ENCODE peak calls at places on chromosomes 1 and 21, in seven cellular contexts. One of them, this sample, is unnamed.

GRCh38 chr1:24908591-24909259 is 21.4 kb downstream of the RUNX3 start:
- DNase-seq in endothelial cell: no peak
- DNase-seq in HFFc6: no peak
- DNase-seq in AG04450: no peak
- DNase-seq in heart left ventricle: no peak
- DNase-seq in astrocyte of the cerebellum: no peak
- DNase-seq in fibroblast of lung: no peak
- DNase-seq in this sample: no peak

GRCh38 chr1:30319765-30320580 is 403.4 kb downstream of the MATN1 start:
- DNase-seq in heart left ventricle: no peak
- DNase-seq in astrocyte of the cerebellum: no peak
- DNase-seq in AG04450: no peak
- DNase-seq in HFFc6: no peak
- DNase-seq in endothelial cell: no peak
- DNase-seq in fibroblast of lung: no peak
- DNase-seq in this sample: no peak

GRCh38 chr21:41441546-41441945 is 15.5 kb downstream of the MX1 start:
- DNase-seq in astrocyte of the cerebellum: no peak
- DNase-seq in AG04450: no peak
- DNase-seq in fibroblast of lung: no peak
- DNase-seq in HFFc6: no peak
- DNase-seq in endothelial cell: no peak
- DNase-seq in heart left ventricle: no peak
- DNase-seq in this sample: no peak

GRCh38 chr1:227959325-227959860 is 11.7 kb upstream of the WNT9A start:
- DNase-seq in HFFc6: no peak
- DNase-seq in endothelial cell: no peak
- DNase-seq in fibroblast of lung: no peak
- DNase-seq in AG04450: no peak
- DNase-seq in heart left ventricle: no peak
- DNase-seq in astrocyte of the cerebellum: no peak
- DNase-seq in this sample: no peak

GRCh38 chr1:243346481-243346880 is 90.6 kb downstream of the SDCCAG8 start:
- DNase-seq in astrocyte of the cerebellum: no peak
- DNase-seq in heart left ventricle: no peak
- DNase-seq in HFFc6: no peak
- DNase-seq in fibroblast of lung: no peak
- DNase-seq in endothelial cell: no peak
- DNase-seq in AG04450: no peak
- DNase-seq in this sample: no peak

GRCh38 chr1:226060976-226061792 is 1.3 kb upstream of the H3-3A start:
- DNase-seq in endothelial cell: no peak
- DNase-seq in heart left ventricle: no peak
- DNase-seq in HFFc6: no peak
- DNase-seq in AG04450: no peak
- DNase-seq in astrocyte of the cerebellum: no peak
- DNase-seq in fibroblast of lung: peak
- DNase-seq in this sample: no peak

GRCh38 chr1:245091818-245092637 is 62.8 kb upstream of the KIF26B start:
- DNase-seq in AG04450: peak
- DNase-seq in astrocyte of the cerebellum: peak
- DNase-seq in fibroblast of lung: peak
- DNase-seq in endothelial cell: peak
- DNase-seq in heart left ventricle: peak
- DNase-seq in HFFc6: peak
- DNase-seq in this sample: no peak

GRCh38 chr1:210676539-210676938 is 347.8 kb downstream of the HHAT start:
- DNase-seq in heart left ventricle: no peak
- DNase-seq in endothelial cell: no peak
- DNase-seq in HFFc6: no peak
- DNase-seq in AG04450: no peak
- DNase-seq in astrocyte of the cerebellum: no peak
- DNase-seq in fibroblast of lung: no peak
- DNase-seq in this sample: no peak

GRCh38 chr1:15994590-15995351 is 9.3 kb upstream of the SRARP start:
- DNase-seq in heart left ventricle: peak
- DNase-seq in fibroblast of lung: peak
- DNase-seq in AG04450: no peak
- DNase-seq in HFFc6: peak
- DNase-seq in endothelial cell: peak
- DNase-seq in astrocyte of the cerebellum: no peak
- DNase-seq in this sample: peak

GRCh38 chr1:155062702-155063411 is 683 bp upstream of the EFNA4 start:
- DNase-seq in AG04450: no peak
- DNase-seq in fibroblast of lung: peak
- DNase-seq in heart left ventricle: peak
- DNase-seq in endothelial cell: peak
- DNase-seq in astrocyte of the cerebellum: no peak
- DNase-seq in HFFc6: no peak
- DNase-seq in this sample: peak

GRCh38 chr1:207815913-207816312 is 64.1 kb downstream of the CD46 start:
- DNase-seq in endothelial cell: no peak
- DNase-seq in heart left ventricle: no peak
- DNase-seq in HFFc6: peak
- DNase-seq in fibroblast of lung: peak
- DNase-seq in astrocyte of the cerebellum: no peak
- DNase-seq in AG04450: no peak
- DNase-seq in this sample: no peak

GRCh38 chr21:31337991-31338891 is 5.8 kb downstream of the TIAM1 start:
- DNase-seq in astrocyte of the cerebellum: peak
- DNase-seq in endothelial cell: no peak
- DNase-seq in fibroblast of lung: no peak
- DNase-seq in AG04450: no peak
- DNase-seq in heart left ventricle: no peak
- DNase-seq in HFFc6: no peak
- DNase-seq in this sample: no peak

GRCh38 chr1:43104027-43104763 is 67.9 kb downstream of the EBNA1BP2 start:
- DNase-seq in HFFc6: no peak
- DNase-seq in fibroblast of lung: no peak
- DNase-seq in heart left ventricle: no peak
- DNase-seq in endothelial cell: no peak
- DNase-seq in astrocyte of the cerebellum: no peak
- DNase-seq in AG04450: no peak
- DNase-seq in this sample: no peak

DNA sequence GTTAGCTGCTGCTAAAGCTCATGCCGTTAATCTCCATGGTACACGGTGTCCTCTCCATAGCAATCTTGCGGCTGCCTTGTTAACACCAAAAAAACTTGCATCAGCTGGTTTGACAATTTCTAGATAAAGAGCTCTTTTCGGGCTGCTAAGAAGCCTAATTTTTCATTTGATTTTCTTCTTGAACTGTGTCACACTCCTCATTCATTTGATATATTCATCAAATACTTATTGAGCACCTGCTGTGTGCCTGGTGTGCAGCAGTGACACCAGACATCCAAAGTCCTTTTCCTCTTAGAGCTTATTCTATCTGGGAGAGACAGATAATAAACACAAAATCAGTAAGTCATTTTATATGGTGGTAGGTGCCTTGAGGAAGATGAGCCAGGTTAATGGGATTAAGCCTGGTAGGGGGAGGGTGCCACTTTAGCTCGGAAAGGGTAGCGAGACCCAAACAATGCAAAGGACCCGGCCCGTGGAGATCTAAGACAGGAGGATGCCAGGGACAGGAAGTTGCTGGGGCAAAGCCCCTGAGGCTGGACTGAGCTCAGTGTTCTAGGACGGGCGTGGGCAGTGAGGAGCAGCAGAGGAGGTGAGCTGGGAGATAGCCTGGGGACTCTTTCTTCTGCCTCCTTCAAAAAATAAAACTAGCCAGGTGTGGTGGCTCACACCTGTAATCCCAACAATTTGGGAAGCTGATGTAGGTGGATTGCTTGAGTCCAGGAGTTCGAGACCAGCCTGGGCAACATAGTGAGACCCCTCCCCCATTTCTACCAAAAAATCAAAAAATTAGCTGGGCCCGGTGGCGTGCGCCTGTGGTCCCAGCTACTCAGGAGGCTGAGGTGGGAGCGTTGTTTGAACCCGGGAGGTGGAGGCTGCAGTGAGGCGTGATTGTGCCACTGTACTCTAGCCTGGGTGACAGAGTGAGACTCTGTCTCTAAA is 50.7 kb upstream of the LGALS8 start:
- DNase-seq in endothelial cell: no peak
- DNase-seq in heart left ventricle: no peak
- DNase-seq in HFFc6: no peak
- DNase-seq in AG04450: no peak
- DNase-seq in fibroblast of lung: no peak
- DNase-seq in astrocyte of the cerebellum: no peak
- DNase-seq in this sample: no peak
- TF ChIP-seq CTCF in endothelial cell: no peak
- TF ChIP-seq CTCF in heart left ventricle: no peak
- TF ChIP-seq CTCF in HFFc6: no peak
- TF ChIP-seq CTCF in AG04450: no peak
- TF ChIP-seq CTCF in fibroblast of lung: no peak
- TF ChIP-seq CTCF in astrocyte of the cerebellum: no peak
- TF ChIP-seq CTCF in this sample: no peak

GRCh38 chr1:177566495-177566894 is 395.7 kb downstream of the BRINP2 start:
- DNase-seq in AG04450: no peak
- DNase-seq in endothelial cell: no peak
- DNase-seq in heart left ventricle: no peak
- DNase-seq in astrocyte of the cerebellum: no peak
- DNase-seq in fibroblast of lung: no peak
- DNase-seq in HFFc6: no peak
- DNase-seq in this sample: no peak

GRCh38 chr1:177569476-177569875 is 398.7 kb downstream of the BRINP2 start:
- DNase-seq in fibroblast of lung: no peak
- DNase-seq in HFFc6: no peak
- DNase-seq in endothelial cell: no peak
- DNase-seq in AG04450: no peak
- DNase-seq in heart left ventricle: no peak
- DNase-seq in astrocyte of the cerebellum: peak
- DNase-seq in this sample: no peak

GRCh38 chr1:177571076-177571475 is 398.8 kb downstream of the SEC16B start:
- DNase-seq in endothelial cell: no peak
- DNase-seq in astrocyte of the cerebellum: no peak
- DNase-seq in heart left ventricle: no peak
- DNase-seq in HFFc6: no peak
- DNase-seq in fibroblast of lung: no peak
- DNase-seq in AG04450: no peak
- DNase-seq in this sample: no peak

GRCh38 chr1:177568702-177569101 is 397.9 kb downstream of the BRINP2 start:
- DNase-seq in AG04450: no peak
- DNase-seq in heart left ventricle: no peak
- DNase-seq in endothelial cell: no peak
- DNase-seq in astrocyte of the cerebellum: no peak
- DNase-seq in HFFc6: no peak
- DNase-seq in fibroblast of lung: no peak
- DNase-seq in this sample: no peak

GRCh38 chr1:177567393-177567792 is 396.6 kb downstream of the BRINP2 start:
- DNase-seq in heart left ventricle: no peak
- DNase-seq in endothelial cell: peak
- DNase-seq in AG04450: peak
- DNase-seq in HFFc6: no peak
- DNase-seq in fibroblast of lung: peak
- DNase-seq in astrocyte of the cerebellum: no peak
- DNase-seq in this sample: no peak
- TF ChIP-seq CTCF in heart left ventricle: peak
- TF ChIP-seq CTCF in endothelial cell: peak
- TF ChIP-seq CTCF in AG04450: peak
- TF ChIP-seq CTCF in HFFc6: peak
- TF ChIP-seq CTCF in fibroblast of lung: peak
- TF ChIP-seq CTCF in astrocyte of the cerebellum: peak
- TF ChIP-seq CTCF in this sample: peak

GRCh38 chr1:23177438-23178380 is 9.1 kb upstream of the LUZP1 start:
- DNase-seq in fibroblast of lung: peak
- DNase-seq in AG04450: no peak
- DNase-seq in HFFc6: peak
- DNase-seq in heart left ventricle: peak
- DNase-seq in astrocyte of the cerebellum: peak
- DNase-seq in endothelial cell: peak
- DNase-seq in this sample: peak
- TF ChIP-seq CTCF in fibroblast of lung: no peak
- TF ChIP-seq CTCF in AG04450: no peak
- TF ChIP-seq CTCF in HFFc6: peak
- TF ChIP-seq CTCF in heart left ventricle: peak
- TF ChIP-seq CTCF in astrocyte of the cerebellum: no peak
- TF ChIP-seq CTCF in endothelial cell: peak
- TF ChIP-seq CTCF in this sample: peak

DNA sequence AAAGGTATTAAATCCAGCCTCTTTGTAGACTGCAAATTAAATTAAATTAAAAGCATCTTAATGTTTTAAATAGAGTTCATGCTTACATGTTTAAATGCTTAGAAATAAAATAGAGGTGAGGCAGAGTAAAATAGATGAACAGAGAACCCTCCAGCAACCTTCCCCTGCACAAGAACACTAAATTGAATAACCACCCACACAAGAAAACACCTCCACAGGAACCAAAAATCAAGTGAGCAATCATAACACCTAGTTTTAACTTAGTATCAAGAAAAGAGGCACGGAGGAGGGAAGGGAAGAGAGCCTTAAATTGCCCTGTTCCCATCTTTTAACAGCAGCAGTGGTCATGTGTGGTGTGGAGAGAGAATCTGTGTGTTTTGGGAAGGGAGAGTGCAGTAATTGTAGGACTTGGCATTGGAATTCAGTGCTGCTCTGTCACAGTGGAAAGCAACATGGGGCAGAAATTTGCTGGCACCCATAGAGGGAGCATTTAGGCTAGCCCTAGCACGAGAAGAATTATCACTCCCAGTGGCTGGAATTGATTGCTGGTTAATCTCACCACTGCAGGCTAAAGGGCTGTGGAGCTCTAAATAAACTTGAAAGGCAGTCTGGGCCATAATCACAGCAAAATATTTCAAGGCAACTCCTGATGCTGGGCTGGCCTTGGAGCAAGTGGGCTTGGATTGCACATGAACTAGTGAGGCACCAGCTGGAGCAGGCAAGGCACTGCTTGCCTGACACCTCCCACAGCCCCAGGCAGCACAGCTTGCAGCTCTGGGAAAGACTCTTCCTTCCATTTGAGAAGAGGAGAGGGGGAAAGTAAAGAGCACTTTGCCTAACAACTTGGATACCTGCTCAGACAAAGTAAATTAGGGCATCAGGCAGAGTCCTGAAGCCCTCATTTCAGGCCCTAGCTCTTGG is 1478.8 kb downstream of the NCAM2 start:
- DNase-seq in endothelial cell: no peak
- DNase-seq in heart left ventricle: no peak
- DNase-seq in astrocyte of the cerebellum: no peak
- DNase-seq in HFFc6: no peak
- DNase-seq in fibroblast of lung: no peak
- DNase-seq in AG04450: no peak
- DNase-seq in this sample: no peak
- TF ChIP-seq CTCF in endothelial cell: no peak
- TF ChIP-seq CTCF in heart left ventricle: no peak
- TF ChIP-seq CTCF in astrocyte of the cerebellum: no peak
- TF ChIP-seq CTCF in HFFc6: no peak
- TF ChIP-seq CTCF in fibroblast of lung: no peak
- TF ChIP-seq CTCF in AG04450: no peak
- TF ChIP-seq CTCF in this sample: no peak

DNA sequence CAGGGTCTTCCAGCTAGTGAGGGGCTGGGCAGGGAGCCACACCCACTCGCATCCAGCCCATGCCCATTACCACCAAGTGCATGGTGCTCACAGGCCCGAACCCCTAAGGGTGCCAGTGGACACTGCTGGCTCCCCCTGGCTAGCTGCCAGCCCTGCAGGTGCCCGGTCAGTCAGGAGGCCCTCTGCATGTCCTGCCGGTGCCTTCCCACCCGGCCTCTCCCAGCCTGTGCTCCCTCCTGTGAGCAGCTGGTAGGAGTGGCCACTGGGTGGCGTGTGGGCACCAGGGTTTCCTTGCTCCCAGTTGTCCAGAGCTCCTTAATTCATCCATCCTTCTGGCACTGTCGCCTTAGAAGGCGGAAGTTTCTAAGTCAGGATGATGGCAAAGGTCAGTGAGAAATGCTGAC is 33.4 kb downstream of the QSOX1 start:
- DNase-seq in endothelial cell: peak
- DNase-seq in heart left ventricle: peak
- DNase-seq in HFFc6: peak
- DNase-seq in AG04450: no peak
- DNase-seq in astrocyte of the cerebellum: peak
- DNase-seq in fibroblast of lung: peak
- DNase-seq in this sample: peak
- TF ChIP-seq CTCF in endothelial cell: peak
- TF ChIP-seq CTCF in heart left ventricle: peak
- TF ChIP-seq CTCF in HFFc6: peak
- TF ChIP-seq CTCF in AG04450: peak
- TF ChIP-seq CTCF in astrocyte of the cerebellum: peak
- TF ChIP-seq CTCF in fibroblast of lung: peak
- TF ChIP-seq CTCF in this sample: peak

This sample was measured in neural crest cell.